ENCODE peak calls at places on chromosomes 2 and 18, in six cellular contexts. Y, U, E, O, S and B are unnamed samples.

GRCh38 chr18:54671291-54671881 is 80.3 kb downstream of the DYNAP start:
- DNase-seq in Y (peak; percentile 24), U (no peak), E (no peak), O (peak; percentile 10), S (peak; percentile 59), B (peak; percentile 15)

GRCh38 chr2:80326214-80326613 is 21.7 kb upstream of the LRRTM1 start:
- DNase-seq in Y (no peak), U (no peak), E (no peak), O (no peak), S (peak; percentile 64), B (no peak)

GRCh38 chr2:217691920-217692666 is 310.7 kb downstream of the TNS1 start:
- DNase-seq in Y (no peak), U (peak; percentile 59), E (no peak), O (no peak), S (no peak), B (no peak)

GRCh38 chr18:46320928-46321855 is 217.0 kb downstream of the HAUS1 start:
- DNase-seq in Y (no peak), U (no peak), E (no peak), O (no peak), S (no peak), B (no peak)

GRCh38 chr18:47846431-47846830 is 84.0 kb downstream of the SMAD2 start:
- DNase-seq in Y (no peak), U (no peak), E (no peak), O (no peak), S (peak; percentile 3), B (no peak)

GRCh38 chr2:174035981-174036742 is 71.0 kb upstream of the SP3 start:
- DNase-seq in Y (no peak), U (no peak), E (no peak), O (peak; percentile 41), S (no peak), B (no peak)

GRCh38 chr2:95231723-95232122 is 24.4 kb downstream of the ZNF892 start:
- DNase-seq in Y (peak; percentile 66), U (peak; percentile 7), E (peak; percentile 69), O (peak; percentile 23), S (peak; percentile 58), B (no peak)

GRCh38 chr2:31987454-31987853 is 23.4 kb downstream of the MEMO1 start:
- DNase-seq in Y (no peak), U (no peak), E (no peak), O (no peak), S (no peak), B (no peak)

GRCh38 chr2:237833546-237833945 is 25.9 kb upstream of the RAMP1 start:
- DNase-seq in Y (no peak), U (no peak), E (no peak), O (no peak), S (no peak), B (no peak)

GRCh38 chr2:234671716-234672115 is 174.8 kb upstream of the ARL4C start:
- DNase-seq in Y (no peak), U (no peak), E (no peak), O (no peak), S (no peak), B (no peak)

GRCh38 chr18:59655661-59656060 is 41.6 kb downstream of the CCBE1 start:
- DNase-seq in Y (no peak), U (no peak), E (no peak), O (no peak), S (no peak), B (no peak)

GRCh38 chr2:27724905-27725693 is 46.4 kb upstream of the MRPL33 start:
- DNase-seq in Y (no peak), U (no peak), E (no peak), O (no peak), S (no peak), B (no peak)
- H3K4me1 ChIP-seq in Y (peaks cover 56% of the 10 kb centered on the region), U (peaks cover 46% of the 10 kb centered on the region), E (peaks cover 5% of the 10 kb centered on the region), O (peaks cover 59% of the 10 kb centered on the region), S (no peaks in the 10 kb centered on the region), B (no peaks in the 10 kb centered on the region)

DNA sequence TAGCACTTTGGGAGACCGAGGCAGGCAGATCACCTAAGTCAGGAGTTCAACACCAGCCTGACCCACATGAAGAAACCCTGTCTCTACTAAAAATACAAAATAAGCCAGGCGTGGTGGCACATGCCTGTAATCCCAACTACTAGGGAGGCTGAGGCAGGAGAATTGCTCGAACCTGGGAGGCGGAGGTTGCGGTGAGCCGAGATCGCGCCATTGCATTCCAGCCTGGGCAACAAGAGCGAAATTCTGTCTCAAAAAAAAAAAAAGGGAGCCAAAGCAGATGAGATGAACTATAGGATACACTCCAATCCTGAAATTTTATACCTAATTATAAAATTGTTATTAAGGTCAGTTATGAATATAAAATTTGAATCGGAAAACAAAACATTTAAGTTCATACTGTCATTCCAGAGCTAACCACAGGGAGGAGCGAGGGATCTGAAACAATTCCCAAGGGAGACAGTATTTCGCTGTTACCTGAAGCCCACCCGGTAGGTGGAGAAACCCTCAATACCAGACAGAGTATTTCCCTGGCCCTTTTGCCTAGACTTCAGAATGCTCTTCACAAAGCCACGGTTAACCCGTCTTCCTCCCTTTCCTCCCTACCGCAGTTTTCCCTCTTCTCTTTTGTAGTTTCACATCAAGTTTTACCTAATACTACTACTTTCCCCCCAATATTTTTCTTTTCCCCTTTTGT is 1.4 kb downstream of the PPM1G start:
- DNase-seq in Y (peak; percentile 60), U (peak; percentile 16), E (peak; percentile 25), O (peak; percentile 75), S (peak; percentile 78), B (no peak)
- H3K4me3 ChIP-seq in Y (peak overlapping the region; percentile 98), U (peak overlapping the region; percentile 99), E (peak overlapping the region; percentile 99), O (peak overlapping the region; percentile 87), S (peak overlapping the region; percentile 72), B (peak overlapping the region; percentile 92)

DNA sequence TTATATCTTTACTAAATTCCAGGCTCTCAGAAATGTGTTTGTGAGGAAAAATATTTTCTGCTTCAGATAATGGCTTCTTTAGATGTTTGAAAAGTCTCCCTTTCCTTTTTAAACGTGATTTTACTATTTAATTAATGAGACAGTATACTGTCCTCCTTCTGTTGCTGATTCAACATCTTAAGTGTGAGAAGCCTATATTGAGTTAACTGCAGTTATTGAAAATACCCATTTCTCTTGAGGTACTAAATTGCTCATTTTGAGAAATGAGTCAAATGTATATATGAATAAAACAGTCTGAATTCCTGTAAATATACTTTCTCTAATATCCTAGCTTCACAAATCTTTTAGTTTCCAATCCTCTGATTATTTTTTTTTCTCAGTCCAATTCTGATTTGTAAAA is 470.2 kb downstream of the PTPRM start:
- DNase-seq in Y (no peak), U (no peak), E (no peak), O (no peak), S (no peak), B (no peak)
- H3K27ac ChIP-seq in Y (no peak overlapping the region), U (no peak overlapping the region), E (no peak overlapping the region), O (peak overlapping the region; percentile 54), S (no peak overlapping the region), B (no peak overlapping the region)

DNA sequence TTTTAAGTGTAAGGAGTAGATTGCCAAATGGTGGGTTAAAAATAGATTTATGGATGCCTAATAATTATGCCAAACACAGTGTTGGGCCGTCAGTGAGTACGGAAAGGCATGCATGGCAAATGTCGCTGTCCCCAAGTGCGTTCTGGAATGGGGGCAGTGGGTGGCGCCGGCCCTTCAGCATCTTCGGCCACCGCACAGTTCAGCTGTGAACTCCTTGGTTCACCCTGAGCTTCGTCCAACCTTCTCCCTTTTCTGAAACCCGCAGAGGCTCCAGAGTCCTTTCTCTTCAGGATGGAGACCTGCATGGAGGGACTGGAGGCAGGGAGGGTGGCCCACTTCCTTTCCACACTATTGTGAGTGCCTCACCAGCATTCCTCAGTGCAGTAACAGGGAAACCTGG is 74.8 kb upstream of the TXNDC2 start:
- DNase-seq in Y (no peak), U (no peak), E (no peak), O (no peak), S (peak; percentile 21), B (no peak)
- H3K4me1 ChIP-seq in Y (peaks cover 10% of the 10 kb centered on the region), U (peaks cover 54% of the 10 kb centered on the region), E (peaks cover 7% of the 10 kb centered on the region), O (peaks cover 39% of the 10 kb centered on the region), S (no peaks in the 10 kb centered on the region), B (no peaks in the 10 kb centered on the region)

GRCh38 chr2:109237792-109238191 is 108.8 kb downstream of the SH3RF3 start:
- DNase-seq in Y (no peak), U (no peak), E (no peak), O (no peak), S (no peak), B (no peak)
- H3K4me3 ChIP-seq in Y (no peak overlapping the region), U (no peak overlapping the region), E (no peak overlapping the region), O (no peak overlapping the region), S (no peak overlapping the region), B (no peak overlapping the region)

GRCh38 chr2:216663846-216664245 is 30.6 kb downstream of the IGFBP2 start:
- DNase-seq in Y (no peak), U (no peak), E (no peak), O (no peak), S (no peak), B (no peak)

GRCh38 chr2:216665717-216666116 is 29.6 kb downstream of the IGFBP5 start:
- DNase-seq in Y (no peak), U (no peak), E (no peak), O (no peak), S (peak; percentile 82), B (no peak)

GRCh38 chr2:216665240-216665639 is 30.1 kb downstream of the IGFBP5 start:
- DNase-seq in Y (no peak), U (peak; percentile 57), E (peak; percentile 49), O (no peak), S (no peak), B (no peak)

GRCh38 chr2:216663106-216663505 is 29.9 kb downstream of the IGFBP2 start:
- DNase-seq in Y (no peak), U (no peak), E (no peak), O (no peak), S (no peak), B (no peak)

GRCh38 chr2:216664593-216665034 is 30.7 kb downstream of the IGFBP5 start:
- DNase-seq in Y (no peak), U (no peak), E (no peak), O (no peak), S (no peak), B (no peak)
- H3K27ac ChIP-seq in Y (no peak overlapping the region), U (no peak overlapping the region), E (no peak overlapping the region), O (no peak overlapping the region), S (peak overlapping the region; percentile 69), B (no peak overlapping the region)

DNA sequence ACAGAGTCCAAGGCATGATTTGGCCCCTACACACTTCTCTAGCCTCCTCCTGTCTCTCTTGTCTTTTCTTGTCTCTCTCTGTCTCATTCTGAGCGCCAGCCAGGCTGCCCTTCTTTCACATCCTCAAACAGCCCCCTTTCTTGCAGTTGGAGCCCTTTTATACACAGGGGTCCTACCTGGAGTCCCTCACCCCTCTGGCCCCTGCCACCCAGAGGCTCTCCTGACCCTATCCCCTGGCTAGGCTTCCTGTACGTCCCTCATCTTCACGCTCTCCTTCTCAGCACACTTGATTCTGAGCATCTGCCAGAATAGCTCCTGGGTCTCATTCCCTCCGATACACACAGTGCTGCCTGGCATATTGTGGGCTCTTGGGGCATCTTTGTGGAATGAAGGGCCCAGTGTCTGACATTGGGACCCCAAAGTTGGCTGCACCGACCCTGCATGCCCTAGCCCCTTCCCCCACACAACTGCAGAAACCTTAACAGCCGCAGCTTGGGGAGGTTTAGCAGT is 261.9 kb downstream of the DYSF start:
- DNase-seq in Y (no peak), U (no peak), E (no peak), O (no peak), S (no peak), B (no peak)
- H3K4me1 ChIP-seq in Y (peaks cover 25% of the 10 kb centered on the region), U (peaks cover 43% of the 10 kb centered on the region), E (peaks cover 12% of the 10 kb centered on the region), O (peaks cover 15% of the 10 kb centered on the region), S (peaks cover 64% of the 10 kb centered on the region), B (no peaks in the 10 kb centered on the region)

DNA sequence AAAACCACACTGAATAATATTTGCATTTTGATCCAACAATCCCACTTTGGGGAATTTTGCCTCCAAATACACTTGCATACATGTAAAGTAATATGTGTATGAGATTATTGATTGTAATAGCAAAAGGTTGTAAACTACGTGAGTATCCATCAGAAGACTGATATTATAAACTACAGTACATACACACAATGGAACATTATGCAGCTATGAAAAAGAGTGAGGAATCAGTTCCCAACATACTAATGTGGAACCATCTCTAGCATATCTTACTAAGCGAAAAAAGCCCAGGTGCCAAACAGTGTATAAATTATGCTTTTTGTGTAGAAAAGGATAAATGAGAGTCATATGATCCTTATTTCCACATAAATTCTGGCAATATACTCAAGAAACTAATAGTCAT is 16.0 kb upstream of the C2orf74 start:
- DNase-seq in Y (no peak), U (no peak), E (no peak), O (no peak), S (no peak), B (no peak)
- H3K4me3 ChIP-seq in Y (no peak overlapping the region), U (peak overlapping the region; percentile 60), E (no peak overlapping the region), O (no peak overlapping the region), S (no peak overlapping the region), B (no peak overlapping the region)